ENCODE peak calls at places on chromosomes 7 and 10, in ten cellular contexts. G is sigmoid colon; N is skeletal muscle cell; Y is NCI-H1092; L is mesothelial cell of epicardium; F is anterior cingulate cortex; B is stimulated activated CD4-positive, alpha-beta T cell treated with anti-CD3 and anti-CD28 coated beads, Interleukin-4, amount 100 ng/mL, for 48 hours; U is NCI-H1417; I is H54; H is activated CD8-positive, alpha-beta T cell treated with anti-CD3 and anti-CD28 coated beads, Interleukin-2, amount 10 ng/mL, durations not matched to agents 7 days and 5 days. J is an unnamed sample.

GRCh38 chr7:2717293-2717904 is 29.4 kb downstream of the AMZ1 start:
- DNase-seq in F (no peak), Y (peak; percentile 67), H (peak; percentile 49), B (no peak), L (no peak), G (peak; percentile 79), I (no peak), N (no peak), U (peak; percentile 70), J (peak; percentile 81)

GRCh38 chr10:60825520-60825919 is 47.2 kb downstream of the CDK1 start:
- DNase-seq in N (no peak), H (no peak), F (no peak), B (no peak), I (no peak), G (no peak), U (no peak), Y (no peak), L (no peak), J (no peak)

GRCh38 chr10:29657719-29658274 is 23.0 kb upstream of the SVIL start:
- DNase-seq in Y (no peak), G (no peak), F (no peak), B (no peak), H (no peak), I (no peak), N (no peak), L (no peak), U (peak; percentile 71), J (no peak)

GRCh38 chr10:98403812-98404504 is 11.0 kb downstream of the PYROXD2 start:
- DNase-seq in N (peak; percentile 43), G (no peak), B (no peak), Y (no peak), I (no peak), H (no peak), U (no peak), F (no peak), L (no peak), J (no peak)

GRCh38 chr7:135238112-135238744 is 4.6 kb downstream of the STRA8 start:
- DNase-seq in H (no peak), Y (no peak), F (no peak), L (peak; percentile 35), B (no peak), U (no peak), G (no peak), I (peak; percentile 63), N (no peak), J (no peak)

GRCh38 chr7:103824251-103824650 is 165.2 kb downstream of the RELN start:
- DNase-seq in Y (no peak), H (no peak), G (no peak), L (no peak), N (no peak), B (no peak), I (no peak), F (no peak), U (no peak), J (no peak)

GRCh38 chr10:70803768-70804423 is 11.9 kb upstream of the SGPL1 start:
- DNase-seq in Y (peak; percentile 89), G (no peak), U (peak; percentile 66), I (no peak), N (no peak), L (no peak), H (no peak), B (no peak), F (no peak), J (no peak)

GRCh38 chr7:78673272-78673671 is 780.2 kb downstream of the MAGI2 start:
- DNase-seq in G (no peak), L (no peak), Y (no peak), I (no peak), U (no peak), H (no peak), F (no peak), B (no peak), N (no peak), J (no peak)

GRCh38 chr7:40885503-40885902 is 750.7 kb downstream of the SUGCT start:
- DNase-seq in Y (no peak), F (no peak), L (no peak), H (no peak), I (peak; percentile 18), B (no peak), G (no peak), U (no peak), N (no peak), J (no peak)

GRCh38 chr7:142880886-142881505 is 4.5 kb downstream of the TRPV6 start:
- DNase-seq in F (no peak), B (peak; percentile 21), L (peak; percentile 41), H (peak; percentile 66), I (peak; percentile 38), Y (no peak), N (no peak), U (peak; percentile 13), G (no peak), J (peak; percentile 58)

GRCh38 chr7:27124096-27124978 is 6.2 kb downstream of the HOXA4 start:
- DNase-seq in G (peak; percentile 88), H (no peak), I (peak; percentile 98), N (no peak), L (peak; percentile 83), B (no peak), Y (no peak), F (no peak), U (no peak), J (no peak)

GRCh38 chr7:21508538-21508937 is 34.3 kb upstream of the DNAH11 start:
- DNase-seq in B (no peak), L (no peak), F (no peak), U (no peak), G (no peak), I (no peak), Y (no peak), H (no peak), N (no peak), J (no peak)

GRCh38 chr10:104351067-104351681 is 2.5 kb upstream of the CFAP58 start:
- DNase-seq in H (no peak), F (no peak), B (no peak), Y (no peak), G (no peak), N (no peak), U (no peak), L (no peak), I (no peak), J (no peak)

GRCh38 chr10:641149-642010 is 48.1 kb downstream of the DIP2C start:
- DNase-seq in U (no peak), L (no peak), F (no peak), H (no peak), B (no peak), Y (no peak), G (peak; percentile 43), I (no peak), N (no peak), J (peak; percentile 50)

GRCh38 chr10:102740229-102740628 is 3.5 kb upstream of the WBP1L start:
- DNase-seq in G (no peak), H (no peak), U (no peak), Y (no peak), N (no peak), B (no peak), I (no peak), L (no peak), F (no peak), J (no peak)

GRCh38 chr10:74888947-74889661 is 62.7 kb downstream of the KAT6B start:
- DNase-seq in N (no peak), G (no peak), B (no peak), L (no peak), Y (no peak), H (no peak), U (peak; percentile 10), F (no peak), I (peak; percentile 16), J (no peak)

GRCh38 chr7:118844748-118845147 is 620.2 kb downstream of the ANKRD7 start:
- DNase-seq in G (no peak), U (no peak), F (no peak), Y (no peak), H (no peak), N (no peak), I (no peak), L (no peak), B (no peak), J (no peak)

GRCh38 chr10:117556356-117556755 is 13.8 kb downstream of the EMX2 start:
- DNase-seq in U (no peak), B (no peak), N (no peak), H (no peak), Y (no peak), G (no peak), F (no peak), L (no peak), I (no peak), J (no peak)

GRCh38 chr7:135501402-135501801 is 8.5 kb downstream of the CNOT4 start:
- DNase-seq in Y (no peak), H (no peak), L (no peak), F (no peak), N (no peak), G (no peak), I (no peak), B (no peak), U (no peak), J (no peak)

GRCh38 chr10:118033905-118034304 is 12.8 kb downstream of the RAB11FIP2 start:
- DNase-seq in U (no peak), L (no peak), H (no peak), F (no peak), B (no peak), Y (no peak), N (no peak), I (no peak), G (no peak), J (no peak)

GRCh38 chr7:48154792-48155413 is 16.4 kb upstream of the ABCA13 start:
- DNase-seq in Y (no peak), F (no peak), U (peak; percentile 15), G (no peak), L (peak; percentile 44), I (peak; percentile 54), B (peak; percentile 22), H (peak; percentile 57), N (no peak), J (no peak)

GRCh38 chr7:40808409-40808942 is 673.7 kb downstream of the SUGCT start:
- DNase-seq in U (no peak), F (no peak), Y (no peak), L (no peak), I (no peak), H (no peak), N (peak; percentile 100), G (no peak), B (no peak), J (no peak)

GRCh38 chr7:121069346-121070100 is 81.0 kb downstream of the CPED1 start:
- DNase-seq in H (no peak), L (no peak), N (no peak), F (no peak), G (no peak), B (no peak), I (no peak), Y (no peak), U (no peak), J (no peak)

GRCh38 chr10:25492680-25493079 is 317.9 kb downstream of the GPR158 start:
- DNase-seq in I (no peak), G (no peak), L (no peak), U (no peak), N (no peak), B (no peak), Y (no peak), H (no peak), F (no peak), J (no peak)

GRCh38 chr10:103238506-103239252 is 7.0 kb upstream of the RPEL1 start:
- DNase-seq in F (no peak), H (no peak), U (no peak), B (no peak), I (no peak), G (no peak), Y (no peak), L (no peak), N (no peak), J (no peak)

GRCh38 chr10:25076501-25077197 is 60.2 kb downstream of the THNSL1 start:
- DNase-seq in B (no peak), L (no peak), N (no peak), G (no peak), F (no peak), U (no peak), I (no peak), H (no peak), Y (no peak), J (no peak)

GRCh38 chr10:132981173-132981555 is 38.8 kb upstream of the CFAP46 start:
- DNase-seq in G (no peak), H (no peak), N (no peak), L (no peak), U (no peak), I (no peak), Y (no peak), B (no peak), F (no peak), J (peak; percentile 65)

GRCh38 chr10:53700227-53700626 is 927.6 kb upstream of the MBL2 start:
- DNase-seq in G (no peak), N (no peak), F (no peak), B (no peak), U (peak; percentile 37), I (no peak), L (no peak), H (no peak), Y (no peak), J (no peak)